ENCODE peak calls at places on chromosomes 4 and X, in ten cellular contexts. Z is HFFc6, P is GM10248, T is B cell, Y is endothelial cell, V is A673, E is PC-3, I is IMR-90, D is lower leg skin, H is breast epithelium. B is an unnamed sample.

GRCh38 chrX:13938766-13939530 is 90.7 kb downstream of the GEMIN8 start:
- DNase-seq in T (peak), I (no peak), H (no peak), D (no peak), P (no peak), V (no peak), Z (no peak), E (no peak), Y (no peak), B (peak)

GRCh38 chr4:189092596-189092995 is 848.1 kb upstream of the FRG1 start:
- DNase-seq in H (no peak), V (peak), D (no peak), Z (no peak), P (no peak), T (no peak), Y (no peak), E (no peak), I (peak), B (no peak)

GRCh38 chrX:7068939-7069367 is 78.6 kb upstream of the STS start:
- DNase-seq in V (no peak), D (no peak), I (no peak), Y (peak), Z (no peak), E (no peak), T (no peak), H (peak), P (no peak), B (no peak)

GRCh38 chrX:53279296-53280237 is 1.8 kb downstream of the IQSEC2 start:
- DNase-seq in Y (no peak), Z (no peak), P (no peak), T (peak), V (peak), I (no peak), D (no peak), H (no peak), E (no peak), B (no peak)

GRCh38 chr4:188190461-188190860 is 51.2 kb downstream of the TRIML1 start:
- DNase-seq in Y (no peak), I (peak), P (no peak), T (no peak), E (no peak), Z (no peak), D (no peak), H (no peak), V (no peak), B (no peak)

GRCh38 chr4:115090483-115091075 is 22.8 kb downstream of the NDST4 start:
- DNase-seq in D (no peak), P (peak), E (peak), Z (peak), H (no peak), I (peak), V (peak), T (peak), Y (no peak), B (peak)

GRCh38 chr4:141768954-141769353 is 132.6 kb downstream of the IL15 start:
- DNase-seq in H (no peak), D (no peak), P (no peak), E (peak), Y (no peak), I (peak), T (no peak), V (peak), Z (peak), B (no peak)

GRCh38 chr4:124415206-124415605 is 297.3 kb downstream of the ANKRD50 start:
- DNase-seq in H (no peak), I (peak), Z (peak), T (no peak), E (peak), D (no peak), Y (no peak), P (no peak), V (no peak), B (no peak)

GRCh38 chr4:1384675-1385372 is 21.4 kb downstream of the NKX1-1 start:
- DNase-seq in E (no peak), T (no peak), P (no peak), Y (no peak), Z (no peak), H (no peak), I (no peak), D (no peak), V (no peak), B (no peak)

GRCh38 chr4:4759233-4759632 is 100.2 kb upstream of the MSX1 start:
- DNase-seq in V (no peak), I (no peak), T (no peak), Y (no peak), P (no peak), E (no peak), Z (no peak), H (no peak), D (no peak), B (no peak)

GRCh38 chrX:110317079-110317819 is 636 bp downstream of the AMMECR1 start:
- DNase-seq in D (peak), I (no peak), P (peak), Y (peak), Z (no peak), V (peak), T (no peak), E (no peak), H (no peak), B (peak)

GRCh38 chr4:182827981-182828677 is 89.1 kb downstream of the DCTD start:
- DNase-seq in P (no peak), H (no peak), T (no peak), V (no peak), D (no peak), E (no peak), Y (no peak), I (no peak), Z (no peak), B (no peak)

GRCh38 chr4:8656185-8656517 is 63.6 kb downstream of the CPZ start:
- DNase-seq in V (no peak), D (no peak), I (no peak), P (no peak), T (no peak), E (no peak), Z (no peak), Y (no peak), H (no peak), B (no peak)

GRCh38 chr4:95591278-95591677 is 42.5 kb upstream of the UNC5C start:
- DNase-seq in I (no peak), P (no peak), H (no peak), Y (no peak), E (no peak), D (no peak), T (no peak), Z (no peak), V (no peak), B (no peak)

GRCh38 chrX:124151195-124151594 is 181.3 kb upstream of the TEX13D start:
- DNase-seq in T (no peak), P (no peak), E (no peak), D (no peak), H (no peak), Y (no peak), V (no peak), I (no peak), Z (no peak), B (no peak)

GRCh38 chr4:96164814-96165351 is 325.0 kb downstream of the PDHA2 start:
- DNase-seq in Z (peak), E (peak), P (no peak), T (no peak), D (no peak), V (no peak), H (no peak), I (peak), Y (no peak), B (no peak)

GRCh38 chr4:7908668-7909067 is 31.0 kb downstream of the AFAP1 start:
- DNase-seq in Z (no peak), P (no peak), D (no peak), T (no peak), E (no peak), Y (no peak), V (no peak), I (no peak), H (no peak), B (no peak)

GRCh38 chrX:150352114-150352513 is 11.0 kb upstream of the MAMLD1 start:
- DNase-seq in T (no peak), P (no peak), E (peak), I (peak), H (no peak), Y (no peak), V (no peak), Z (no peak), D (no peak), B (no peak)

GRCh38 chr4:20672262-20672661 is 28.0 kb upstream of the PACRGL start:
- DNase-seq in P (no peak), I (no peak), Y (no peak), V (no peak), Z (no peak), E (no peak), T (no peak), D (no peak), H (no peak), B (no peak)

GRCh38 chr4:71368906-71369305 is 30.1 kb downstream of the SLC4A4 start:
- DNase-seq in I (no peak), T (no peak), V (no peak), P (no peak), Z (no peak), Y (no peak), E (no peak), D (no peak), H (no peak), B (no peak)

GRCh38 chr4:7394681-7395451 is 39.9 kb downstream of the PSAPL1 start:
- DNase-seq in V (no peak), Y (peak), Z (no peak), P (no peak), D (no peak), T (no peak), E (no peak), I (no peak), H (peak), B (no peak)

GRCh38 chr4:14434483-14434882 is 567.8 kb upstream of the CPEB2 start:
- DNase-seq in P (no peak), H (no peak), Z (no peak), E (no peak), T (no peak), V (no peak), I (no peak), D (no peak), Y (no peak), B (no peak)

GRCh38 chr4:174524242-174524641 is 2.0 kb upstream of the HPGD start:
- DNase-seq in D (no peak), P (no peak), E (peak), I (no peak), V (no peak), Z (no peak), T (no peak), Y (no peak), H (no peak), B (no peak)

GRCh38 chr4:37662861-37663390 is 23.2 kb downstream of the RELL1 start:
- DNase-seq in V (no peak), I (peak), Y (no peak), E (no peak), D (no peak), H (no peak), P (no peak), T (no peak), Z (no peak), B (no peak)

DNA sequence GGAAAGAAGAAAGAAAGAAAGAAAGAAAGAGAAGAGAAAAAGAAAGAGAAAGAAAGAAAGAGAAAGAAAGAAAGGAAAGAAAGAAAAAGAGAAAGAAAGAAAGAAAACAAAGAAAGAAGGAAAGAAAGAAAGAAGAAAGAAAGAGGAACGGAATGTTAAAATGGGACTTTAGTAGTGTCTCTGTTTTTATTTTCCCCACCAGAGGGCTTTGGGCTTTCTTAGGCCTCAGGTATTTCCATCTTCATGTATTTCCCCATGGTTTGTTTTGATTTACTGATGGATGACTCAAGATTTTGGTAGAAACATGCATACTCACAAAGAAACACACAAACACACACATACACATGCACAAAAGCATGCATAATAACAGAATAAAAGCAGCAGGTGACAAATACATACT is 181.2 kb downstream of the AFF2 start:
- DNase-seq in I (no peak), H (no peak), D (no peak), Y (no peak), V (no peak), T (no peak), E (no peak), P (no peak), Z (no peak), B (no peak)
- TF ChIP-seq CTCF in I (no peak), H (no peak), D (no peak), Y (no peak), V (no peak), T (no peak), E (no peak), P (no peak), Z (no peak), B (no peak)

DNA sequence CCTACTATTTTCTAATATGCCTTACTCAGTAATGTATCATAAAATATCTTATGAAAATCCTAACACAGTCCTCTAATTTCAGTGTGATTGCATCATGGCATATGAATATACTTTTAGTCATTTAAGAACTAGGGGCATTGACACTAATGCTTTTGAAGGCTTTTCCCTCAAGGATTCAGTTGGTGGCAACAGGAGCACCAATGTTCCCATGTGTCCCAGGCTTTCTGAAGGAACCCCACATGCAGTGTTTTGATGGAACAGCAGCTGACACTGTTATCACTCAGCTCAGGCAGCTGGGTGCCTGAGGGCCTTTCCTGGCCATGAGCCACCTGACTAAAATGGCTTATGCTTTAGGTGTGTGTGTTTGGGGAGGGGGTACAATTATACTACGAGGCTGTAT is 348.3 kb downstream of the ARHGAP24 start:
- DNase-seq in V (peak), H (no peak), P (no peak), T (no peak), D (no peak), Y (no peak), E (peak), Z (no peak), I (peak), B (no peak)
- TF ChIP-seq CTCF in V (no peak), H (no peak), P (no peak), T (no peak), D (no peak), Y (no peak), E (no peak), Z (no peak), I (no peak), B (no peak)

DNA sequence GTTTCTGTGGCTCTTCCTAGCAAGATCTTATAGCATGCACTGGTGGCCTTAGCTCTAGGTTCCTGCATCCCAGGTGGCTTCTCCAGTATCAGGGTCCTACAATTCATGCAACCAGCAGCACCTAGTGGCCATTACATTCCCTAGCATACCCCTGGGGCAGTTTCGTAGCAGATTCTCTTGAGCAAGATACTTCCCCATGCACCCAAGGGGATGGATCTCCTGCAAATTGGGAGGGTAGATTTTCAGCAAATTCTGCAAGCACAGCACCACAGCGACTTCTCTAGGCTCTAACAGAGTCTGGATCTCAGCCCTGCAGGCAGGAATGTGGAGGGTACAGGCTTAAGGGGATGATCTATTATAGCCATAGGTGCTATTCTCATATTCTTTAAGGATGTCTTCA is 13.1 kb upstream of the SLC9B1 start:
- DNase-seq in V (peak), D (no peak), Y (peak), P (no peak), E (peak), Z (peak), I (peak), H (no peak), T (no peak), B (no peak)
- TF ChIP-seq CTCF in V (peak), D (no peak), Y (peak), P (peak), E (peak), Z (peak), I (peak), H (no peak), T (no peak), B (peak)

DNA sequence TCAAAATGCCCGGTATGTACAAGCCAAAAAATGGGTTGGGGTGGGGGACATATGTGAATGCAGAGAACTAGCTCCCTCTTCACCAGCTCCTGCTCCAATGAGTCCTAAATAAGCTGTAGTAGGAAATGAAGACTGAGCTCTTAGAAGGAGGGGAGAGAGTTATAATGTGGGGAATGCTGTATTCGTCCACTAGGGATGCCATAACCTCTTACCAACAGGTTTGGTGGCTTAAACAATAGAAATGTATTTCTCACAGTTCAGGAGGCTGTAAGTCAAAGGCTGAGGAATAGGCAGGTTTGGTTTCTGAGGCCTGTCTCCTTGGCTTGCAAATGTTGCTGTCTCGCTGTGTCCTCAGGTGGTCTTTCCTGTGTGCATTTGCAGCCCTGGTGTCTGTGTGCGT is 4.4 kb upstream of the INPP4B start:
- DNase-seq in T (no peak), Z (peak), P (no peak), D (no peak), I (no peak), E (peak), H (no peak), Y (no peak), V (no peak), B (no peak)
- TF ChIP-seq CTCF in T (no peak), Z (peak), P (no peak), D (no peak), I (peak), E (peak), H (no peak), Y (no peak), V (peak), B (no peak)

GRCh38 chr4:155371432-155372043 is 5.2 kb downstream of the MAP9 start:
- DNase-seq in I (peak), Z (no peak), T (peak), E (peak), H (no peak), Y (no peak), D (no peak), V (peak), P (no peak), B (no peak)
- TF ChIP-seq CTCF in I (peak), Z (peak), T (peak), E (peak), H (peak), Y (peak), D (no peak), V (peak), P (no peak), B (no peak)

DNA sequence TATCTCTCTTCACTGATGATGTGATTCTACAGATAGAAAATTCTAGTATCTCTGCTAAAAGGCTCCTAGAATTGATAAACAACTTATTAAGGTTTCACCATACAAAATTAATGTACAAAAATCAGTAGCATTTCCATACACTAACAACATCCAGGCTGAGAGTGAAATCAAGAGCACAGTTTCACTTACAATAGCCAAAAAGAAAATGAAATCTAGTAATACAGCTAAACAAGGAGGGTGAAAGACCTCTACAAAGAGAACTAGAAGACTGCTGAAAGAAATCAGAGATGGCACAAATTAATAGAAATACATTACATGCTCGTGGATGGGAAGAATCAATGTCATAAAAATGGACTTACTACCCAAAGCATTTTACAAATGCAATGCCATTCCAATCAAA is 751.9 kb downstream of the FSTL5 start:
- DNase-seq in H (no peak), Y (no peak), V (no peak), D (no peak), Z (no peak), T (no peak), E (no peak), P (no peak), I (no peak), B (no peak)
- TF ChIP-seq CTCF in H (no peak), Y (no peak), V (no peak), D (no peak), Z (no peak), T (no peak), E (no peak), P (no peak), I (no peak), B (no peak)

GRCh38 chr4:107380836-107381438 is 339.1 kb downstream of the PAPSS1 start:
- DNase-seq in E (no peak), V (peak), Y (no peak), P (no peak), T (no peak), H (no peak), I (no peak), Z (peak), D (no peak), B (no peak)
- TF ChIP-seq CTCF in E (peak), V (peak), Y (no peak), P (no peak), T (no peak), H (no peak), I (no peak), Z (peak), D (no peak), B (no peak)

DNA sequence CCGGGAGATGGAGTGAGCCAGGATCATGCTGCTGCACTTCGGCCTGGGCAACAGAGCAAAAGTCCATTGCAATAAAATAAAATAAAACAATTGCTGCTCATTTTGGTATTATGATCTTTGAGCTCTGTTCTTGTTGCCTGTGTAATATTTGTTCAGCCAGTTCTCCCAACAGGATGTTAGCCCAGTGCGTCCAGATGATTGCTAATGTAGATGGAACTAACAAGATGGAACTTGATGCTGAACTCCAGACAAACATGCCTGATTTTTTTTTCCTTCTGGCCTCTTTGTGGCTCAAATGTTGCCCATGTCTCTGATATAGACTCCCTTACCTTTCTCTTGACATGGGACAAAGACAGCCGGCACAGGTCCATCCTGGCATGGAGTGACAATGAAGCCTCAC is 15.8 kb downstream of the SSX5 start:
- DNase-seq in V (no peak), T (no peak), H (no peak), D (no peak), P (no peak), I (no peak), E (no peak), Z (no peak), Y (no peak), B (no peak)
- TF ChIP-seq CTCF in V (no peak), T (no peak), H (no peak), D (no peak), P (no peak), I (no peak), E (no peak), Z (no peak), Y (no peak), B (no peak)

GRCh38 chrX:54452920-54453319 is 12.7 kb downstream of the TSR2 start:
- DNase-seq in E (peak), T (no peak), Y (peak), Z (peak), V (peak), H (no peak), I (peak), D (no peak), P (no peak), B (no peak)
- TF ChIP-seq CTCF in E (peak), T (no peak), Y (peak), Z (peak), V (peak), H (no peak), I (peak), D (no peak), P (no peak), B (no peak)

B was measured in GM20000.